ENCODE peak calls at places on chromosomes 6 and 20, in ten cellular contexts. A, X, O, U, L, F, R, V, Y and B are unnamed samples.
A peak's percentile ranks its signal among the peaks of the same experiment; 100 is the strongest.

GRCh38 chr20:23021941-23022340 is 13.2 kb upstream of the SSTR4 start:
- DNase-seq in F (no peak), U (no peak), A (peak; percentile 91), R (no peak), L (no peak), Y (no peak), O (no peak), X (no peak), V (no peak), B (no peak)

GRCh38 chr6:117496383-117496990 is 14.0 kb downstream of the DCBLD1 start:
- DNase-seq in L (no peak), X (no peak), V (no peak), Y (no peak), O (no peak), R (peak; percentile 53), U (no peak), A (peak; percentile 100), F (no peak), B (no peak)

GRCh38 chr6:92559611-92560010 is 859.7 kb downstream of the EPHA7 start:
- DNase-seq in L (no peak), V (no peak), X (no peak), O (no peak), R (no peak), Y (no peak), A (no peak), F (no peak), U (no peak), B (no peak)

GRCh38 chr20:52105573-52106422 is 85.8 kb downstream of the ZFP64 start:
- DNase-seq in X (no peak), O (no peak), R (peak; percentile 46), U (no peak), Y (no peak), L (no peak), V (peak; percentile 96), F (no peak), A (peak; percentile 83), B (no peak)

GRCh38 chr20:51311636-51312479 is 230.7 kb downstream of the NFATC2 start:
- DNase-seq in U (no peak), L (no peak), X (no peak), Y (no peak), R (no peak), F (no peak), V (peak; percentile 75), O (no peak), A (peak; percentile 56), B (no peak)

GRCh38 chr6:75205776-75206334 is at the start of gene COL12A1:
- DNase-seq in U (peak; percentile 96), F (peak; percentile 89), Y (peak; percentile 94), A (peak; percentile 95), L (peak; percentile 74), R (peak; percentile 100), O (no peak), X (no peak), V (peak; percentile 85), B (peak; percentile 32)

GRCh38 chr6:6699741-6700367 is 111.3 kb downstream of the LY86 start:
- DNase-seq in U (peak; percentile 84), R (peak; percentile 97), O (no peak), V (peak; percentile 59), L (peak; percentile 80), Y (peak; percentile 84), A (peak; percentile 98), F (peak; percentile 84), X (no peak), B (no peak)

GRCh38 chr6:37279366-37280134 is 21.6 kb upstream of the TMEM217 start:
- DNase-seq in L (no peak), O (no peak), U (no peak), V (no peak), X (no peak), R (peak; percentile 87), F (no peak), A (peak; percentile 16), Y (no peak), B (no peak)

GRCh38 chr6:140538926-140539325 is 1164.5 kb upstream of the CITED2 start:
- DNase-seq in Y (no peak), L (no peak), F (no peak), A (peak; percentile 14), X (no peak), V (no peak), O (no peak), U (no peak), R (peak; percentile 4), B (no peak)

GRCh38 chr6:25050356-25050755 is 114.6 kb upstream of the RIPOR2 start:
- DNase-seq in O (no peak), X (no peak), A (peak; percentile 68), Y (no peak), V (no peak), F (no peak), U (no peak), L (no peak), R (peak; percentile 87), B (peak; percentile 40)

GRCh38 chr6:160065200-160065599 is 56.4 kb upstream of the SLC22A1 start:
- DNase-seq in X (no peak), U (no peak), Y (no peak), O (no peak), A (peak; percentile 21), R (no peak), L (no peak), V (no peak), F (no peak), B (no peak)

GRCh38 chr6:151196571-151196970 is 43.2 kb upstream of the AKAP12 start:
- DNase-seq in F (no peak), V (no peak), U (peak; percentile 54), Y (no peak), X (no peak), A (no peak), O (no peak), R (peak; percentile 93), L (no peak), B (no peak)

GRCh38 chr6:170178561-170179477 is 112.1 kb downstream of the DLL1 start:
- DNase-seq in V (peak; percentile 56), F (no peak), L (peak; percentile 63), R (peak; percentile 93), Y (peak; percentile 28), U (no peak), A (peak; percentile 99), X (no peak), O (no peak), B (no peak)

GRCh38 chr6:148455674-148456559 is 113.3 kb downstream of the SASH1 start:
- DNase-seq in X (no peak), L (no peak), V (peak; percentile 68), R (no peak), O (no peak), Y (no peak), A (no peak), F (no peak), U (no peak), B (no peak)

DNA sequence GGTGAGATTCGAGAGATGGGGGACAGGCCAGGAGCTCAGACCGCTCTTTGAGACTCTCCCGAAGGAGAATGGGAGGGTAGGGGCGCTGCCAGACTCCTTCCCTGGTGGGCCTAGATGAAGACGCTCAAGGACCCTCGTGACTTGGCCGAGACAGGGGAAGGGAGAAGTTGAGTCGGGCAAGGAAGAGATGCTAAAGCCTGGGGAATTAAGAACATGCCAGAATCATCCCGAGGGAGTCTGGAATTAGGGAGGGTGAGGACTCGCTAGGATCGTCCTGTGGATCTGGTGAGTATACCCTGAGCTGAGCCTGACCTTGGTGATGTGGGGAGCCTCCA is 529 bp downstream of the UBE2C start:
- DNase-seq in F (no peak), V (peak; percentile 48), R (no peak), Y (no peak), U (no peak), L (no peak), A (no peak), X (no peak), O (no peak), B (no peak)
- H3K4me3 ChIP-seq in F (peak overlapping the region; percentile 30), V (peak overlapping the region; percentile 96), R (peak overlapping the region; percentile 78), Y (peak overlapping the region; percentile 75), U (no peak overlapping the region), L (peak overlapping the region; percentile 62), A (peak overlapping the region; percentile 56), X (peak overlapping the region; percentile 79), O (peak overlapping the region; percentile 52), B (peak overlapping the region; percentile 89)

DNA sequence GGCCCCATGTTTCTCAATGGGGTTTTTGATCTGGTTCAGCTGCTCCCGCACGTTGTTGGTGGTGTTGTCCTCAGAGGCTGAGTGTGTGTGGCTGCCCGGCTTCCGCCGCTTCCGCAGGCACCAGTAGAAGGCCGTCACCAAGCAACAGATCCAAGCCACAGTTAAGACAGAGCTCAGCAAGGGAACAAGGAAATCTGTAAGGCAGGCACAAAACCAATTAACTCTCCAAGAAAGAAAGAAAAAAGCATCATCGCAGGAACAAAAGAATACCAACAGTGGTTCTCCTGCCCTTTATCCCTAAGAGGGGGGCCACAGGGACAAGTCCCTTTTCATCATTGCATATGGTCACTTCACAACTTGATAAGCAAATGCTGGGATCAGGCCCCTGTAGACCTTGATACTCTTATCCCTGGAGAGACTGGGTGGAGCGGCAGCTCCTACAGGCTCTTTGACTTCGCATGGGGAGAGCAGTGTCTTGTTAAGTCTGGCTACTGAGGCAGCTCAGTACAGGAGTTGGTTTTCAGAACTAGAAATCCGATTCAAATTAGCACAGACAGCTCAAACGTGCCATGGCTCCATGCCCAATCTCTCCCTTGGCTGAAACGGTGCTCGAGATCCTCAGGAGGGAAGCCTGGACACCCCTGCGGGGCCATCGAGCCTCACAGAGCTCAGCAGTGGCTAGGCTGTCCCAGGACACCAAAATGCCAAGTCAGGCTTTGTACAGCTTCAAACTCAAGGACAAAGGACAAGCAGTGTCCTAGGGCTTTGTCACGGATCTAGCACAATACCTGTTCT is 33.8 kb downstream of the JAG1 start:
- DNase-seq in R (no peak), F (no peak), O (no peak), V (no peak), A (no peak), X (no peak), L (no peak), U (peak; percentile 83), Y (no peak), B (no peak)
- H3K36me3 ChIP-seq in R (peaks cover 63% of the 10 kb centered on the region), F (peaks cover 63% of the 10 kb centered on the region), O (no peaks in the 10 kb centered on the region), V (peaks cover 44% of the 10 kb centered on the region), A (peaks cover 45% of the 10 kb centered on the region), X (peaks cover 18% of the 10 kb centered on the region), L (no peaks in the 10 kb centered on the region), U (peaks cover 4% of the 10 kb centered on the region), Y (peaks cover 76% of the 10 kb centered on the region), B (no peaks in the 10 kb centered on the region)

GRCh38 chr6:87421576-87421975 is 13.8 kb downstream of the CFAP206 start:
- DNase-seq in O (no peak), F (no peak), V (no peak), L (no peak), A (peak; percentile 67), R (no peak), U (no peak), X (no peak), Y (no peak), B (no peak)

GRCh38 chr6:87431263-87431662 is 23.5 kb downstream of the CFAP206 start:
- DNase-seq in F (no peak), Y (no peak), X (no peak), U (no peak), R (peak; percentile 17), L (no peak), V (no peak), A (peak; percentile 33), O (no peak), B (no peak)

GRCh38 chr6:87430499-87430898 is 22.7 kb downstream of the CFAP206 start:
- DNase-seq in V (no peak), A (no peak), O (no peak), X (no peak), Y (no peak), U (no peak), R (no peak), L (no peak), F (no peak), B (no peak)

GRCh38 chr6:87426789-87427188 is 19.0 kb downstream of the CFAP206 start:
- DNase-seq in O (no peak), R (no peak), U (no peak), L (no peak), F (no peak), V (no peak), A (no peak), Y (no peak), X (no peak), B (no peak)
- H3K27me3 ChIP-seq in O (no peaks in the 10 kb centered on the region), R (no peaks in the 10 kb centered on the region), U (no peaks in the 10 kb centered on the region), L (no peaks in the 10 kb centered on the region), F (no peaks in the 10 kb centered on the region), V (no peaks in the 10 kb centered on the region), A (no peaks in the 10 kb centered on the region), Y (no peaks in the 10 kb centered on the region), X (no peaks in the 10 kb centered on the region), B (no peaks in the 10 kb centered on the region)

GRCh38 chr6:29005183-29005885 is at the start of gene ZNF311:
- DNase-seq in L (peak; percentile 53), V (peak; percentile 50), U (peak; percentile 74), R (peak; percentile 85), X (no peak), O (no peak), A (peak; percentile 67), F (peak; percentile 59), Y (peak; percentile 72), B (no peak)
- H3K4me3 ChIP-seq in L (peak within 1 kb of the TSS; percentile 61), V (peak within 1 kb of the TSS; percentile 47), U (peak within 1 kb of the TSS; percentile 62), R (peak within 1 kb of the TSS; percentile 35), X (peak within 1 kb of the TSS; percentile 42), O (peak within 1 kb of the TSS; percentile 51), A (peak within 1 kb of the TSS; percentile 65), F (peak within 1 kb of the TSS; percentile 42), Y (peak within 1 kb of the TSS; percentile 36), B (no peak within 1 kb of the TSS)